ENCODE peak calls at places on chromosome 16, in six cellular contexts. M is right lobe of liver; H is IMR-90; G is PC-9; A is aorta; B is CD8-positive, alpha-beta T cell. P is an unnamed sample. For H3K36me3, the result is how much of the 10 kb centered on the place peaks cover.

GRCh38 chr16:17465460-17465859 is 5.3 kb downstream of the XYLT1 start:
- DNase-seq in M (no peak), H (no peak), G (no peak), A (no peak), B (no peak), P (no peak)

GRCh38 chr16:78768226-78768625 is 668.8 kb downstream of the WWOX start:
- DNase-seq in M (no peak), H (no peak), G (no peak), A (no peak), B (no peak), P (no peak)

GRCh38 chr16:55257971-55258613 is 65.9 kb upstream of the IRX6 start:
- DNase-seq in M (peak), H (peak), G (peak), A (peak), B (no peak), P (peak)

GRCh38 chr16:46920402-46921068 is 36.4 kb downstream of the GPT2 start:
- DNase-seq in M (no peak), H (no peak), G (peak), A (no peak), B (no peak), P (no peak)

GRCh38 chr16:11059588-11059987 is 115.2 kb downstream of the CLEC16A start:
- DNase-seq in M (no peak), H (no peak), G (no peak), A (no peak), B (no peak), P (no peak)

GRCh38 chr16:80407265-80407987 is 133.4 kb upstream of the DYNLRB2 start:
- DNase-seq in M (peak), H (no peak), G (no peak), A (no peak), B (no peak), P (no peak)

GRCh38 chr16:51636913-51637743 is 486.1 kb upstream of the SALL1 start:
- DNase-seq in M (no peak), H (no peak), G (no peak), A (no peak), B (no peak), P (peak)

GRCh38 chr16:14513389-14514107 is 116.5 kb downstream of the PARN start:
- DNase-seq in M (no peak), H (no peak), G (no peak), A (no peak), B (no peak), P (no peak)

GRCh38 chr16:73054732-73055481 is 7.0 kb upstream of the ZFHX3 start:
- DNase-seq in M (no peak), H (peak), G (peak), A (no peak), B (no peak), P (peak)

GRCh38 chr16:1936945-1937479 is 6.0 kb downstream of the MSRB1 start:
- DNase-seq in M (no peak), H (no peak), G (no peak), A (no peak), B (no peak), P (no peak)

GRCh38 chr16:1941162-1941923 is 1.7 kb downstream of the MSRB1 start:
- DNase-seq in M (peak), H (no peak), G (no peak), A (no peak), B (no peak), P (no peak)

GRCh38 chr16:1938316-1938715 is 4.7 kb downstream of the MSRB1 start:
- DNase-seq in M (peak), H (no peak), G (no peak), A (no peak), B (no peak), P (no peak)

GRCh38 chr16:1940273-1941161 is 2.5 kb downstream of the MSRB1 start:
- DNase-seq in M (peak), H (no peak), G (no peak), A (no peak), B (no peak), P (no peak)

DNA sequence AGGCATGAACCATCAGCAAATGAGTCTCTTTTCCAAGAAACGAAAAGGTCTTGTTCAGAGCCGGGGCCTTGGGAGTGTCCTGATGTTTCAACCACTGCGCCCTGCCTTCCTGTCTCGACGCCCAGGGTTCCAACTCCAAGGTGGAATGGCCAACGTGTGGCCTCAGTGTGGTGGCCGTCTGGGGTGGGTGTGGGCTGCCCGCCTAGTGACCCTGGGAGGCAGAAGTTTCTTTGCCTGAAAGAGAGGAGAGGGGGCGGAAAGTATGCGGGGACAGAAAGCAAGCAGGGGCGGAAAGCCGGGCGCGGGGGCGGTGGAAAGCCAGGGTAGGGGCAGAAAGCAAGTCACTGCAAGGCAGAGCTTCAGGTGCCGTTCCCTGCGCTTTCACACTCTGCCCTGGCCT is 4.1 kb downstream of the MSRB1 start:
- DNase-seq in M (no peak), H (no peak), G (no peak), A (no peak), B (no peak), P (no peak)
- H3K36me3 ChIP-seq in M (under half), H (under half), G (under half), A (under half), B (under half), P (under half)

DNA sequence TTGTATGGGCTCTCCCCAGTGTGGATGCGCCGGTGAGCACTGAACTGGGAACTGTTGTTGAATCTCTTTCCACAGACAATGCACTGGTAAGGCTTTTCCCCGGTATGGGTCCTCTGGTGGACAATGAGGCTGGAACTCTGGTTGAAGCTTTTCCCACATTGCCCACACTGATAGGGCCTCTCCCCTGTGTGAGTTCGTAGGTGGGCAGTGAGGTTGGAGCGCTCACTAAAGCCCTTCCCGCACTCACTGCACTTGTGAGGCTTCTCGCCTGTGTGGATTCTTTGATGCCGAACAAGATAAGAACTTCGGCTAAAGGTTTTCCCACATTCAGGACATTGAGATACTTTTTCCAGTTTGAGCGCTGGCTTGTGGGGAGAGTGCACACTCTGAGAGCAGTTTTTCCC is 17.8 kb downstream of the ZSCAN32 start:
- DNase-seq in M (no peak), H (no peak), G (no peak), A (no peak), B (no peak), P (no peak)
- H3K36me3 ChIP-seq in M (under half), H (under half), G (under half), A (under half), B (under half), P (half or more)

DNA sequence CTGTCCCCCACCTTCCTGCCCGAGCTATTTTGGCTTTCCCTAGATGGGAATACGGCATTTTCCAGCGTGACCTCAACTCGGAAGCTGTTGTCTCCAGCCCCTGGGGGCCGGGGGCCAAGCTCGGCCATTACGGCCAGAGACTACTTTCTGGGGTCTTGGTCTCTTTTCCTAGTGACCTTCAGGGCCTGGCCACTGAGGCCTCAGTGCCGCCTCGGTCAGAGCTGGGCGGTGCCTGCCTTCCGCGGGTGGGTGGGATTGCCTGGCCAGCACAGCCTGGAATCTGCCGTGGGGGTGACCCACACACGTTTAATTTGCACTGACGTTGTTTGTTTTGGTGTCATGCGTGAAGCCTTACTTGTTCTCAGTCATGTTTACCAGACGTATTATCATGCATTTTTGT is 29.2 kb downstream of the TSC2 start:
- DNase-seq in M (no peak), H (no peak), G (no peak), A (no peak), B (no peak), P (no peak)
- H3K36me3 ChIP-seq in M (under half), H (half or more), G (under half), A (under half), B (under half), P (half or more)

GRCh38 chr16:28210264-28210663 is 1.5 kb downstream of the XPO6 start:
- DNase-seq in M (no peak), H (no peak), G (no peak), A (no peak), B (no peak), P (no peak)
- H3K36me3 ChIP-seq in M (under half), H (under half), G (under half), A (under half), B (under half), P (under half)

GRCh38 chr16:85643631-85644030 is 30.5 kb downstream of the GSE1 start:
- DNase-seq in M (no peak), H (no peak), G (no peak), A (no peak), B (no peak), P (no peak)
- H3K36me3 ChIP-seq in M (under half), H (under half), G (under half), A (under half), B (under half), P (under half)